ENCODE peak calls at places on chromosomes 16 and 17, in eight cellular contexts. D, S, K, V, A, H, R and U are unnamed samples. For H3K36me3, the result is how much of the 10 kb centered on the place peaks cover.

GRCh38 chr17:81436294-81436849 is 41.1 kb downstream of the BAHCC1 start:
- DNase-seq in R (no peak), K (no peak), A (no peak), H (no peak), D (no peak), S (no peak), V (no peak), U (peak)

GRCh38 chr17:41784207-41784744 is 2.2 kb downstream of the JUP start:
- DNase-seq in K (peak), D (peak), H (peak), S (peak), R (peak), A (no peak), V (no peak), U (no peak)

GRCh38 chr16:539901-540530 is 12.5 kb downstream of the CAPN15 start:
- DNase-seq in A (no peak), V (no peak), H (no peak), D (no peak), S (peak), R (no peak), K (no peak), U (no peak)

GRCh38 chr16:82111944-82112343 is 58.1 kb downstream of the MPHOSPH6 start:
- DNase-seq in R (no peak), V (no peak), A (no peak), D (no peak), S (no peak), K (peak), H (no peak), U (no peak)

GRCh38 chr16:35463358-35463757 is 2003.9 kb downstream of the TP53TG3F start:
- DNase-seq in S (no peak), R (no peak), K (no peak), H (no peak), V (no peak), A (no peak), D (no peak), U (no peak)

GRCh38 chr16:3401719-3402397 is 843 bp downstream of the ZNF174 start:
- DNase-seq in R (no peak), S (peak), V (no peak), A (peak), K (no peak), H (no peak), D (no peak), U (peak)

GRCh38 chr16:67356372-67356771 is 29.8 kb downstream of the LRRC36 start:
- DNase-seq in A (no peak), H (no peak), R (no peak), D (no peak), S (no peak), V (no peak), K (no peak), U (no peak)

GRCh38 chr16:60031751-60032150 is 1297.6 kb upstream of the GOT2 start:
- DNase-seq in S (no peak), R (no peak), A (no peak), V (no peak), D (no peak), H (no peak), K (no peak), U (no peak)

GRCh38 chr17:73211745-73212144 is 18.9 kb downstream of the COG1 start:
- DNase-seq in D (no peak), S (no peak), A (no peak), R (no peak), V (no peak), H (no peak), K (no peak), U (no peak)

GRCh38 chr16:30711712-30712111 is 12.7 kb downstream of the SRCAP start:
- DNase-seq in A (no peak), R (no peak), V (no peak), S (no peak), H (no peak), D (no peak), K (no peak), U (no peak)

GRCh38 chr16:11914759-11915643 is 755 bp downstream of the GSPT1 start:
- DNase-seq in A (peak), K (peak), S (peak), H (peak), D (peak), R (peak), V (peak), U (peak)

GRCh38 chr16:2370725-2371124 is 30.2 kb upstream of the ABCA3 start:
- DNase-seq in S (no peak), V (no peak), A (no peak), H (no peak), R (no peak), K (peak), D (no peak), U (no peak)

GRCh38 chr16:85612801-85613608 is at the start of gene GSE1:
- DNase-seq in K (peak), V (peak), R (peak), S (peak), A (peak), D (peak), H (peak), U (peak)

GRCh38 chr16:14324581-14324980 is 253.5 kb downstream of the MRTFB start:
- DNase-seq in D (no peak), S (no peak), R (no peak), V (no peak), H (no peak), A (no peak), K (peak), U (no peak)

GRCh38 chr17:18946536-18946935 is 5.4 kb upstream of the SLC5A10 start:
- DNase-seq in S (no peak), V (no peak), D (no peak), K (peak), R (no peak), A (no peak), H (no peak), U (no peak)

GRCh38 chr17:81794509-81794908 is 9.4 kb upstream of the GCGR start:
- DNase-seq in K (no peak), S (no peak), V (no peak), D (no peak), A (no peak), R (peak), H (no peak), U (peak)

GRCh38 chr17:82205720-82206508 is 6.7 kb downstream of the CCDC57 start:
- DNase-seq in R (peak), K (peak), S (peak), D (peak), H (peak), A (peak), V (peak), U (peak)

GRCh38 chr16:79600636-79601091 is at the start of gene MAF:
- DNase-seq in D (peak), K (peak), H (peak), S (peak), R (peak), V (peak), A (peak), U (peak)

GRCh38 chr16:79597775-79598174 is 2.8 kb downstream of the MAF start:
- DNase-seq in H (no peak), A (no peak), V (no peak), K (peak), S (peak), D (no peak), R (no peak), U (no peak)

GRCh38 chr16:79598341-79599181 is 2.0 kb downstream of the MAF start:
- DNase-seq in D (peak), S (peak), H (peak), K (peak), V (peak), A (no peak), R (peak), U (peak)

GRCh38 chr16:79599837-79600635 is 501 bp downstream of the MAF start:
- DNase-seq in K (peak), A (peak), R (peak), S (peak), D (peak), H (peak), V (peak), U (peak)

DNA sequence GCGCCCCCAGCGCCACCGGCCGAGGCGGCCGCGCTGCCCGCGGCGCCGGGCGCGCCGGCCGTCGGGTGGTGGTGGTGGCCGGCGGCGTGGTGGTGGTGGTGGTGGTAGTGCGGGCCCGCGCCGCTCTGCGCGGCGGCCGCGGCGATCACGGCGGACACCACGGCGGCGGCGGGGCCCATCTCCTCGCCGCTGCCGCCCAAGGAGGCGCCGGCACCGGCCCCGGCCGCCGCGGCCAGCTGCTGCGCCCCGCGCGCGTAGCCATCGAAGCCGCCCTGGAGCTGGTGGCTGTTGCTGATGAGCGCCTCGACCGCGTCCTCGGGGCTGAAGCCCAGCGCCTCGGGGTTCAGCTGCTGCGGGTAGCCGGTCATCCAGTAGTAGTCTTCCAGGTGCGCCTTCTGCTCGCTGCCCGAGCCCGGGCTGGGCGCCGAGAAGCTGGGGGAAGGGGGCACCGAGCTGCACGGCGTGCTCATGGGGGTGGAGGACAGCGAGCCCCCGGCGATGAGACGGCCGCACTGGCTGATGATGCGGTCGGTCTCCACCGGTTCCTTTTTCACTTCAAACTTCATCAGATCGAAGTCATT is 1.2 kb downstream of the MAF start:
- DNase-seq in S (peak), K (peak), V (peak), D (peak), R (no peak), A (no peak), H (peak), U (no peak)
- H3K4me3 ChIP-seq in S (peak), K (peak), V (peak), D (peak), R (peak), A (no peak), H (peak), U (peak)

DNA sequence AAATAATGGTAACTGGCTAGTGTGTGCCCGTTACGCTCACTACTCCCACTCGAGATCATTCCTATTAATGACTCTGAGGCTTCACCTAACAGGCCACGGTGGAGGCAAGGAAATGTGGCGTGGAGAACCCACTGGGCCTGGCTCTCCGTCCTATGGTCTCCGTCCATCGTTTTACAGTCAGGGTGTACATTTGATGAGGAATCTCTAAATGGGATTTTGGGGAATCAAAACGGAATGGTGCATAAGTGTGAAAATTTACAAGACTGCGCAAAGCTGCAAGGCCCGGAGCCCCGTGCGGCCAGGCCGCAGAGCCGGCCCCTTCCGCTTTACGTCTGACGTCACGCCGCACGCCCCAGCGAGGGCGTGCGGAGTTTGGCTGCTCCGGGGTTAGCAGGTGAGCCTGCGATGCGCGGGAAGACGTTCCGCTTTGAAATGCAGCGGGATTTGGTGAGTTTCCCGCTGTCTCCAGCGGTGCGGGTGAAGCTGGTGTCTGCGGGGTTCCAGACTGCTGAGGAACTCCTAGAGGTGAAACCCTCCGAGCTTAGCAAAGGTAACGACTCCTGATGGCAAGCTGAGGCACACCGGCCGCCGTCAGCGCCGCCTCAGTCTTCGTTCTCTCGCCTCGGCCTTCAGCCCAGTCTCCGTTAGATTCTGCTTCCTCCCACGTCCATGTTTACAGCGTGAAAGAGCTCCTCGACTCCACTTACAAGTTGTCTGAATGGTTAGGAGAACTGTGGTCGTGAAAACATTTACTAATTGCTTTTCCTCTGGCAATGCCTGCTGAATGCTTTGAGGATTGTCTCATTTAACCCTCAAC is at the start of gene RAD51C:
- DNase-seq in A (peak), H (peak), R (peak), D (peak), V (peak), S (peak), K (peak), U (peak)
- TF ChIP-seq CTCF in A (no peak), H (no peak), R (no peak), D (peak), V (no peak), S (no peak), K (no peak), U (no peak)

GRCh38 chr17:1592751-1593629 is 30.4 kb upstream of the PITPNA start:
- DNase-seq in A (peak), V (no peak), D (no peak), R (no peak), H (no peak), K (no peak), S (peak), U (no peak)
- H3K36me3 ChIP-seq in A (under half), V (under half), D (under half), R (under half), H (under half), K (under half), S (under half), U (under half)

GRCh38 chr17:48038687-48039086 is 1.1 kb upstream of the COPZ2 start:
- DNase-seq in K (no peak), S (peak), V (no peak), A (no peak), D (no peak), R (no peak), H (no peak), U (no peak)

GRCh38 chr17:48031966-48032365 is 5.6 kb downstream of the COPZ2 start:
- DNase-seq in A (no peak), H (no peak), K (no peak), R (no peak), D (no peak), S (no peak), V (no peak), U (no peak)

GRCh38 chr17:48037924-48038323 is 327 bp upstream of the COPZ2 start:
- DNase-seq in S (peak), V (no peak), A (no peak), D (no peak), K (no peak), H (no peak), R (no peak), U (no peak)

GRCh38 chr17:48037036-48037881 is at the start of gene COPZ2:
- DNase-seq in K (no peak), S (peak), V (peak), D (peak), R (peak), H (peak), A (no peak), U (peak)

DNA sequence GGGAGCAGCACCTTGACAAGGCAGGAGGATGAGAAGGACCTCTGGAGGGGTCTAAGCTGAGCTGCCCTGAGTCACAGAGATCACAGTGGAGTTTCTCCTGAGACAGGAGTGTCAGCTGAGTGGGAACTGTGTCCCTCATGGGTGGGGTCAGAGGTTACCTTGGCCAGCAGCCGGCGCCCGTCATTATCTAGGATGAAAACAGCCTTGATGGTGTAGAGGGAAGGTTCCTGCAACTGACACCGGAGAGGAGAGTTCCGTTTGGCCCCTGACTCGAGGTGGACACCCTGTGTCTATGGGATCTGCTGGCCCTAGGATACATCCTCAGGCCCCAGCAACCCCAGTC is 933 bp downstream of the COPZ2 start:
- DNase-seq in A (no peak), V (no peak), H (no peak), K (no peak), S (no peak), R (no peak), D (no peak), U (no peak)
- H3K4me3 ChIP-seq in A (no peak), V (peak), H (peak), K (peak), S (peak), R (peak), D (peak), U (peak)

GRCh38 chr16:5059386-5060072 is 6.2 kb downstream of the C16orf89 start:
- DNase-seq in H (no peak), K (no peak), S (no peak), R (no peak), A (no peak), D (no peak), V (no peak), U (no peak)

GRCh38 chr16:5054876-5055865 is 10.6 kb downstream of the C16orf89 start:
- DNase-seq in H (no peak), R (no peak), S (no peak), V (no peak), D (no peak), A (no peak), K (no peak), U (no peak)

GRCh38 chr16:5058476-5058875 is 7.3 kb downstream of the C16orf89 start:
- DNase-seq in V (no peak), S (no peak), D (no peak), R (no peak), H (no peak), A (no peak), K (no peak), U (no peak)

GRCh38 chr16:5060073-5060641 is 5.6 kb downstream of the C16orf89 start:
- DNase-seq in A (no peak), D (no peak), V (no peak), R (no peak), S (no peak), K (no peak), H (no peak), U (no peak)

GRCh38 chr16:5056347-5056746 is 9.4 kb downstream of the C16orf89 start:
- DNase-seq in D (no peak), R (peak), S (peak), A (peak), K (no peak), V (no peak), H (no peak), U (peak)
- TF ChIP-seq CTCF in D (peak), R (no peak), S (peak), A (peak), K (peak), V (peak), H (no peak), U (no peak)

GRCh38 chr17:46032909-46033308 is 33.9 kb downstream of the STH start:
- DNase-seq in S (no peak), D (no peak), K (no peak), V (no peak), R (no peak), A (no peak), H (no peak), U (no peak)
- H3K36me3 ChIP-seq in S (half or more), D (under half), K (under half), V (half or more), R (half or more), A (half or more), H (under half), U (under half)